ENCODE peak calls at places on chromosome 11, in four cellular contexts. D is K562, P is A549, H is HepG2. A is an unnamed sample.

GRCh38 chr11:38402063-38402462 is 1804.0 kb upstream of the RAG2 start:
- DNase-seq in D (no peak), P (no peak), H (no peak), A (no peak)

GRCh38 chr11:47399860-47400812 is 8.3 kb upstream of the SLC39A13 start:
- DNase-seq in D (peak), P (no peak), H (no peak), A (peak)

GRCh38 chr11:106399075-106399500 is 321.6 kb downstream of the AASDHPPT start:
- DNase-seq in D (no peak), P (peak), H (no peak), A (no peak)

GRCh38 chr11:96126917-96127595 is 203.1 kb upstream of the MTMR2 start:
- DNase-seq in D (no peak), P (no peak), H (no peak), A (no peak)

GRCh38 chr11:10902301-10902700 is 44.4 kb upstream of the ZBED5 start:
- DNase-seq in D (no peak), P (no peak), H (no peak), A (no peak)

GRCh38 chr11:74377689-74378088 is 20.5 kb downstream of the PGM2L1 start:
- DNase-seq in D (no peak), P (no peak), H (no peak), A (no peak)

GRCh38 chr11:126914166-126914565 is 86.4 kb downstream of the KIRREL3 start:
- DNase-seq in D (no peak), P (no peak), H (no peak), A (no peak)

GRCh38 chr11:94134651-94135512 is 6.2 kb downstream of the PANX1 start:
- DNase-seq in D (peak), P (no peak), H (no peak), A (no peak)

GRCh38 chr11:60844045-60844869 is 2.3 kb downstream of the CCDC86 start:
- DNase-seq in D (peak), P (no peak), H (no peak), A (no peak)

GRCh38 chr11:71542382-71542781 is 4.6 kb downstream of the KRTAP5-8 start:
- DNase-seq in D (no peak), P (no peak), H (no peak), A (no peak)

GRCh38 chr11:59261150-59261549 is 48.4 kb upstream of the MPEG1 start:
- DNase-seq in D (no peak), P (no peak), H (no peak), A (no peak)

GRCh38 chr11:28777126-28777525 is 668.9 kb downstream of the METTL15 start:
- DNase-seq in D (no peak), P (no peak), H (no peak), A (no peak)

GRCh38 chr11:129247129-129247528 is 55.0 kb upstream of the ARHGAP32 start:
- DNase-seq in D (no peak), P (peak), H (no peak), A (no peak)

GRCh38 chr11:9951714-9952275 is 287.9 kb downstream of the SWAP70 start:
- DNase-seq in D (no peak), P (no peak), H (no peak), A (no peak)

GRCh38 chr11:73188301-73188700 is 29.8 kb upstream of the P2RY2 start:
- DNase-seq in D (no peak), P (no peak), H (no peak), A (no peak)

GRCh38 chr11:19819148-19819547 is 106.5 kb downstream of the NAV2 start:
- DNase-seq in D (no peak), P (no peak), H (no peak), A (no peak)

GRCh38 chr11:134071766-134072403 is 3.0 kb downstream of the JAM3 start:
- DNase-seq in D (no peak), P (no peak), H (no peak), A (no peak)
- TF ChIP-seq NR3C1 in D (no peak), P (no peak), H (no peak), A (no peak)

GRCh38 chr11:92829671-92830070 is 139.8 kb upstream of the MTNR1B start:
- DNase-seq in D (no peak), P (no peak), H (no peak), A (no peak)

GRCh38 chr11:92829121-92829520 is 140.3 kb upstream of the MTNR1B start:
- DNase-seq in D (no peak), P (no peak), H (no peak), A (no peak)

GRCh38 chr11:92828576-92828975 is 140.9 kb upstream of the MTNR1B start:
- DNase-seq in D (no peak), P (no peak), H (no peak), A (no peak)

GRCh38 chr11:92827132-92827531 is 142.3 kb upstream of the MTNR1B start:
- DNase-seq in D (no peak), P (no peak), H (no peak), A (no peak)

DNA sequence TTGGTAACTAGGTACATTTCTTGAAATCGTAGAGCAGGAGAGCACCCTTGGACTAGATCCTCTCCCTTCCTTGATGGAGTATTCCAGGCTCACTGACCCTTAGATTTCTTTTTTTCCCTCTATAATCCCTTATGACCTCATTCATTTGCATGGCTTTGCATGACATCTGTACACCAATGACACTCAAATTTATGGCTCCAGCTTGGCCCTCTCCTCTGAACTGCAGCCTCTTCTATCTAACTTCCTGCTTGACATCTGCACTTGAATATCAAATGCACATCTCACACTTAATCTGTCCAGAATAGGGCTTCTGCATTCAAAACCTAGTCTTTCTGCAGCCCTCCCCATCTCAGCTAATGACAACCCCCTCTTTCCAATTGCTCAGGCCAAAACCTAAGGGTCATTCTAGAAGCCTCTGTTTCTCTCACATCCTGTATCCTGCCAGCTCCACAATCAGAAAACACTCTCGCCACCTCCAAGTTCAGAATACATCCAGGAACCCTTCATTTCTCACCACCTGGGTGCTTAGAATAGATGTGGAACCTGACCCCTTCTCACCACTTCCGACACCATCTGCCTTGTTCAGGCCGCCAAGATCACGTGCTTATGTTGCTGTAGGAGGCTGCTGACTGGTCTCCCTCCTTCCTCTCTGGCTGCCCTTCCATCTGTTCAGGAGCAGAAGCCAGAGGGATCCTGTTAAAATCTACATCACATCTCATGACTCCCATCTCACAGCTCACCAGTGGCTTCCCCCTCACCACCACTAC is 138.9 kb upstream of the MTNR1B start:
- DNase-seq in D (no peak), P (no peak), H (no peak), A (no peak)
- TF ChIP-seq NR3C1 in D (no peak), P (no peak), H (no peak), A (no peak)

DNA sequence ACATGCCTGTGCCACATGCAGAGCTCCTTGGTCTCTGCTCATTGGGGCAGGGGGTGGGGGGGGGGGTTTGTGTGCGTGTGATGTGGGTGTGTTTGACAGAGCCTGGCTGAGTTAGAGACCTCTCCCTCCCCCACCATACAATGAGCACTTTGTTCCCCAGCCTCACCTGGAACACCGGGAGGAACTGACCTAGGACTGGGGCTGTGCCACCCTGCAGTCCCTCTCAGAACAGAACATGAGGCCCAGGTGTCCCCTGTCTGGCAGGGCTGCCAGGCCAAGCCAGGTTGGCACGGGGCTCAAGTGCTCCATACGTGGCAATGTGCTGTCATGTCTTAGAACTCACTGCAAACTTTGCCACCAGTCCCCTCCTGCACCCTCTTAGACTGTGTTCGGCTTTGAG is 96.5 kb downstream of the TP53I11 start:
- DNase-seq in D (no peak), P (no peak), H (no peak), A (no peak)
- TF ChIP-seq NR3C1 in D (no peak), P (no peak), H (no peak), A (no peak)

GRCh38 chr11:86481399-86481798 is 106.7 kb downstream of the CCDC81 start:
- DNase-seq in D (no peak), P (no peak), H (no peak), A (no peak)
- TF ChIP-seq NR3C1 in D (no peak), P (no peak), H (no peak), A (no peak)

DNA sequence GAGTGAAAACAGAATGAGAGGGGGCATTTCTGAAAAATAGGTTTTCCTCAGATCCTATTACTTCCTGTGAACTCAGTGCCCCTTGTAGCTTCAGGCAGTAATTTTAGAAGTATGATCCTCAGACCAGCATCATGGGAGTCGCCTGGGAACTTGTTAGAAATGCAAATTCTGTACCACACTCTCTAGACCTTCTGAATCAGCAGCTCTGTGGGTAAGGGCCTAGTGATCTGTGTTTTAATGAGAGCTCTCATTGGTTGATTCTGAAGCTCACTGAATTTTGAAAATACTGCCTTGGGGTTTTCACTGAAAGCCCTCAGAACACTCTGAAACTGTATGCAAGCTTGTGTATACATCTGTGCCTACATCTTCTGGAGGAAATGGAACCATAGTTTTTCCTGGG is 647.2 kb upstream of the ANO5 start:
- DNase-seq in D (no peak), P (no peak), H (no peak), A (no peak)
- TF ChIP-seq NR3C1 in D (no peak), P (no peak), H (no peak), A (no peak)

DNA sequence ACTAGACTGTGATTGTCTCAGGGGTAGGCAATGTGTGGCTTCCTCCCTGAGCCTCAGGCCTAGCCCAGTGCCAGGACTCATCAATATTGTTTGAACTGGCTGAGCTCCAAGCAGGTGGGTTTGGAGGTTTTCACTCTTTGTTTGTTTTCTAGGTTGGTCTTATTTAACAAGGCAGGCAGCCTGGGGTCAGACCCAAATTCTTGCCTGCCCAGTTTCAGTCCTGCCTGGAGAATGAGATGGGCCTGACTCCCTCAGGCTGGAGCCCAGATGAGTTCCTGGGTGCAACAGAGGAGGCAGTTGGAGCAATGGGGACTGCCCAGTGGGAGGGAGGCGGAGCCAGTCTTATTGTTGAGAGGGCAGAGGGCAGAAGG is 28.3 kb upstream of the TP53I11 start:
- DNase-seq in D (no peak), P (peak), H (peak), A (no peak)
- TF ChIP-seq NR3C1 in D (no peak), P (no peak), H (no peak), A (no peak)

GRCh38 chr11:37142591-37142990 is 544.6 kb upstream of the RAG2 start:
- DNase-seq in D (no peak), P (no peak), H (no peak), A (no peak)

DNA sequence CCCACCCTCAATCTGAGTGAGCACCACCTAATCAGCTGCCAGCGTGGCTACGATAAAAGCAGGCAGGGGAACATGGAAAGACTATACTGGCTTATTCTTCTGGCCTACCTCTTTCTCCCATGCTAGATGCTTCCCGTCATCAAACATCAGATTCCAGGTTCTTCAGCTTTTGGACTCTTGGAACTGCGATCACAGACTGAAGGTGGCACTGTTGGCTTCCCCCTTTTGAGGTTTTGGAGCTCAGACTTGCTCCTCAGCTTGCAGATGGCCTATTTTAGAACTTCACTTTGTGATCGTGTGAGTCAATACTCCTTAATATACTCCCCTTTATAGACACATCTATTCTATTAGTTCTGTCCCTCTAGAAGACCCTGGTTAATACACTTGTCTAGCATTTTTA is 543.7 kb upstream of the RAG2 start:
- DNase-seq in D (peak), P (no peak), H (no peak), A (no peak)
- TF ChIP-seq NR3C1 in D (no peak), P (no peak), H (no peak), A (no peak)

DNA sequence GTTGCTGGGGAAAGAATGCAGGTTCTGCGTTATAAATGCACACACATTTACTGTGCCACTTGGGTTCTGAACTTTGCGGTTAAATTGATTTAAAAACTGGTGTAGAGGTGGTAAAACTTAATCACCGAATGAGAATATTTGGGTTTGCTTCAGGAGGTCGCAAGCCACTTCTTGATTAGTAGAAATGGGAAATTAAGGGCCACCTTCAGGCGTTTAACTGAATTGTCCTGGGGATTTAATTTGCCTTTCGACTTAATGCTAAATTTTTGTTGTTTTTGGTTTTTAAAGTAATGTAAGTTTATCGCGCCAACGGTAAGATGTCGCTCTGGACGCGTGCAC is 460 bp upstream of the NCR3LG1 start:
- DNase-seq in D (no peak), P (no peak), H (no peak), A (no peak)
- TF ChIP-seq NR3C1 in D (no peak), P (no peak), H (no peak), A (no peak)

GRCh38 chr11:76288166-76288978 is 82.1 kb upstream of the WNT11 start:
- DNase-seq in D (no peak), P (no peak), H (no peak), A (no peak)
- TF ChIP-seq NR3C1 in D (no peak), P (no peak), H (no peak), A (no peak)

A was measured in WTC11.